ENCODE peak calls at places on chromosomes 1 and 21, in six cellular contexts. Q is stimulated activated effector memory CD8-positive, alpha-beta T cell treated with anti-CD3 and anti-CD28 coated beads, Interleukin-12 subunit alpha, Interleukin-12 subunit beta, amount 100 ng/mL, for 72 hours; V is naive thymus-derived CD8-positive, alpha-beta T cell; D is gastrocnemius medialis; R is GM12878; H is activated CD4-positive, alpha-beta T cell treated with anti-CD3 and anti-CD28 coated beads for 36 hours. E is an unnamed sample.

GRCh38 chr21:44354775-44355771 is 1.7 kb downstream of the TRPM2 start:
- ATAC-seq in V (peak; percentile 49), D (no peak), H (peak; percentile 64), R (peak; percentile 49), Q (no peak), E (no peak)

GRCh38 chr1:206908038-206908437 is 10.8 kb downstream of the IL24 start:
- ATAC-seq in D (no peak), H (no peak), R (no peak), V (no peak), Q (no peak), E (no peak)

GRCh38 chr1:35876988-35877387 is 6.0 kb upstream of the AGO1 start:
- ATAC-seq in H (no peak), V (no peak), R (peak; percentile 58), D (no peak), Q (no peak), E (no peak)

GRCh38 chr1:195908121-195908520 is 700.1 kb downstream of the KCNT2 start:
- ATAC-seq in R (no peak), V (no peak), H (no peak), D (no peak), Q (no peak), E (no peak)

GRCh38 chr21:28193189-28193588 is 799.5 kb downstream of the LTN1 start:
- ATAC-seq in D (no peak), V (no peak), H (no peak), R (no peak), Q (no peak), E (no peak)

GRCh38 chr1:16174261-16174871 is 18.5 kb upstream of the EPHA2 start:
- ATAC-seq in Q (no peak), D (no peak), V (no peak), H (no peak), R (no peak), E (no peak)

GRCh38 chr1:27741124-27741523 is 15.4 kb downstream of the FAM76A start:
- ATAC-seq in R (no peak), D (no peak), Q (no peak), V (no peak), H (no peak), E (no peak)

GRCh38 chr1:117013310-117013850 is 11.8 kb downstream of the CD101 start:
- ATAC-seq in Q (no peak), D (no peak), H (peak; percentile 20), R (no peak), V (peak; percentile 37), E (no peak)

GRCh38 chr1:34597877-34598514 is 156.9 kb upstream of the GJB5 start:
- ATAC-seq in R (peak; percentile 96), V (no peak), Q (peak; percentile 54), H (peak; percentile 60), D (no peak), E (no peak)

GRCh38 chr1:65056234-65056633 is 89.9 kb upstream of the JAK1 start:
- ATAC-seq in D (peak; percentile 18), R (no peak), H (no peak), V (no peak), Q (no peak), E (peak; percentile 42)

GRCh38 chr1:246797157-246797556 is 72.9 kb downstream of the SCCPDH start:
- ATAC-seq in H (no peak), R (no peak), V (no peak), Q (no peak), D (no peak), E (no peak)

GRCh38 chr1:31943546-31944184 is 5.5 kb upstream of the PTP4A2 start:
- ATAC-seq in R (peak; percentile 57), H (peak; percentile 36), Q (peak; percentile 61), D (no peak), V (peak; percentile 49), E (no peak)

GRCh38 chr1:153805929-153806750 is 30.9 kb downstream of the SLC27A3 start:
- ATAC-seq in H (peak; percentile 50), D (no peak), R (no peak), Q (no peak), V (no peak), E (no peak)

GRCh38 chr1:246398126-246398813 is 108.8 kb downstream of the SMYD3 start:
- ATAC-seq in V (no peak), H (no peak), D (no peak), Q (no peak), R (no peak), E (no peak)

E was measured in gastroesophageal sphincter.